ENCODE peak calls at places on chromosomes 5 and 9, in nine cellular contexts. One of them, this sample, is unnamed. For H3K4me1 and H4K20me1, the result is how much of the 10 kb centered on the place peaks cover.

GRCh38 chr5:62779010-62779422 is 200.4 kb downstream of the LRRC70 start:
- DNase-seq in HCT116: peak
- DNase-seq in keratinocyte: no peak
- DNase-seq in HepG2: peak
- DNase-seq in hepatocyte: peak
- DNase-seq in astrocyte: peak
- DNase-seq in neural progenitor cell: peak
- DNase-seq in mammary epithelial cell: peak
- DNase-seq in PC-9: peak
- DNase-seq in this sample: peak

GRCh38 chr5:103207653-103208052 is 50.9 kb upstream of the MACIR start:
- DNase-seq in PC-9: no peak
- DNase-seq in HCT116: no peak
- DNase-seq in astrocyte: peak
- DNase-seq in HepG2: no peak
- DNase-seq in mammary epithelial cell: no peak
- DNase-seq in hepatocyte: no peak
- DNase-seq in keratinocyte: no peak
- DNase-seq in neural progenitor cell: no peak
- DNase-seq in this sample: no peak

GRCh38 chr9:131503626-131504465 is 1.1 kb downstream of the POMT1 start:
- DNase-seq in mammary epithelial cell: peak
- DNase-seq in astrocyte: no peak
- DNase-seq in HepG2: peak
- DNase-seq in hepatocyte: peak
- DNase-seq in keratinocyte: no peak
- DNase-seq in neural progenitor cell: peak
- DNase-seq in PC-9: peak
- DNase-seq in HCT116: no peak
- DNase-seq in this sample: peak

GRCh38 chr5:130280528-130281217 is 376.4 kb downstream of the CHSY3 start:
- DNase-seq in neural progenitor cell: no peak
- DNase-seq in astrocyte: no peak
- DNase-seq in keratinocyte: no peak
- DNase-seq in mammary epithelial cell: no peak
- DNase-seq in hepatocyte: no peak
- DNase-seq in PC-9: no peak
- DNase-seq in HCT116: no peak
- DNase-seq in HepG2: no peak
- DNase-seq in this sample: no peak

GRCh38 chr9:84170521-84171141 is 169.9 kb downstream of the SLC28A3 start:
- DNase-seq in keratinocyte: no peak
- DNase-seq in mammary epithelial cell: peak
- DNase-seq in hepatocyte: peak
- DNase-seq in HepG2: peak
- DNase-seq in HCT116: peak
- DNase-seq in astrocyte: peak
- DNase-seq in neural progenitor cell: peak
- DNase-seq in PC-9: no peak
- DNase-seq in this sample: peak

GRCh38 chr5:153456354-153456753 is 34.1 kb upstream of the GRIA1 start:
- DNase-seq in hepatocyte: no peak
- DNase-seq in HepG2: no peak
- DNase-seq in keratinocyte: no peak
- DNase-seq in PC-9: no peak
- DNase-seq in HCT116: no peak
- DNase-seq in astrocyte: no peak
- DNase-seq in mammary epithelial cell: no peak
- DNase-seq in neural progenitor cell: no peak
- DNase-seq in this sample: peak

GRCh38 chr9:87682085-87682484 is 43.8 kb upstream of the CTSL start:
- DNase-seq in HepG2: no peak
- DNase-seq in keratinocyte: no peak
- DNase-seq in PC-9: no peak
- DNase-seq in mammary epithelial cell: no peak
- DNase-seq in neural progenitor cell: no peak
- DNase-seq in hepatocyte: peak
- DNase-seq in astrocyte: no peak
- DNase-seq in HCT116: no peak
- DNase-seq in this sample: no peak

GRCh38 chr9:72313507-72313906 is 51.5 kb downstream of the ZFAND5 start:
- DNase-seq in mammary epithelial cell: no peak
- DNase-seq in astrocyte: no peak
- DNase-seq in hepatocyte: no peak
- DNase-seq in PC-9: no peak
- DNase-seq in HepG2: no peak
- DNase-seq in neural progenitor cell: no peak
- DNase-seq in keratinocyte: no peak
- DNase-seq in HCT116: no peak
- DNase-seq in this sample: no peak

GRCh38 chr9:135612437-135612836 is 26.9 kb downstream of the GLT6D1 start:
- DNase-seq in HepG2: no peak
- DNase-seq in hepatocyte: no peak
- DNase-seq in astrocyte: no peak
- DNase-seq in HCT116: no peak
- DNase-seq in neural progenitor cell: no peak
- DNase-seq in keratinocyte: no peak
- DNase-seq in PC-9: no peak
- DNase-seq in mammary epithelial cell: no peak
- DNase-seq in this sample: no peak

GRCh38 chr5:150621301-150621700 is 19.2 kb upstream of the SYNPO start:
- DNase-seq in hepatocyte: no peak
- DNase-seq in mammary epithelial cell: no peak
- DNase-seq in HCT116: no peak
- DNase-seq in astrocyte: no peak
- DNase-seq in neural progenitor cell: no peak
- DNase-seq in PC-9: no peak
- DNase-seq in HepG2: no peak
- DNase-seq in keratinocyte: no peak
- DNase-seq in this sample: no peak

GRCh38 chr5:135246923-135247795 is 151.9 kb downstream of the MACROH2A1 start:
- DNase-seq in PC-9: peak
- DNase-seq in keratinocyte: peak
- DNase-seq in HepG2: no peak
- DNase-seq in hepatocyte: peak
- DNase-seq in neural progenitor cell: no peak
- DNase-seq in HCT116: peak
- DNase-seq in astrocyte: peak
- DNase-seq in mammary epithelial cell: peak
- DNase-seq in this sample: no peak

GRCh38 chr5:172946146-172946545 is 13.1 kb upstream of the RPL26L1 start:
- DNase-seq in HepG2: no peak
- DNase-seq in PC-9: no peak
- DNase-seq in astrocyte: no peak
- DNase-seq in neural progenitor cell: no peak
- DNase-seq in keratinocyte: no peak
- DNase-seq in hepatocyte: no peak
- DNase-seq in HCT116: no peak
- DNase-seq in mammary epithelial cell: no peak
- DNase-seq in this sample: no peak

GRCh38 chr5:154228696-154229095 is 38.2 kb downstream of the GALNT10 start:
- DNase-seq in neural progenitor cell: no peak
- DNase-seq in keratinocyte: no peak
- DNase-seq in HCT116: no peak
- DNase-seq in PC-9: no peak
- DNase-seq in hepatocyte: no peak
- DNase-seq in mammary epithelial cell: no peak
- DNase-seq in HepG2: no peak
- DNase-seq in astrocyte: no peak
- DNase-seq in this sample: no peak

GRCh38 chr5:154202379-154203260 is 12.1 kb downstream of the GALNT10 start:
- DNase-seq in neural progenitor cell: no peak
- DNase-seq in hepatocyte: no peak
- DNase-seq in HCT116: no peak
- DNase-seq in HepG2: no peak
- DNase-seq in PC-9: peak
- DNase-seq in mammary epithelial cell: no peak
- DNase-seq in astrocyte: no peak
- DNase-seq in keratinocyte: no peak
- DNase-seq in this sample: peak

GRCh38 chr5:180990889-180991257 is 2.2 kb downstream of the BTNL3 start:
- DNase-seq in keratinocyte: no peak
- DNase-seq in PC-9: no peak
- DNase-seq in HCT116: no peak
- DNase-seq in astrocyte: no peak
- DNase-seq in HepG2: no peak
- DNase-seq in neural progenitor cell: no peak
- DNase-seq in mammary epithelial cell: no peak
- DNase-seq in hepatocyte: no peak
- DNase-seq in this sample: no peak

GRCh38 chr9:34744295-34745221 is 34.6 kb upstream of the CCL21 start:
- DNase-seq in neural progenitor cell: peak
- DNase-seq in HepG2: no peak
- DNase-seq in mammary epithelial cell: peak
- DNase-seq in astrocyte: peak
- DNase-seq in HCT116: peak
- DNase-seq in hepatocyte: peak
- DNase-seq in keratinocyte: peak
- DNase-seq in PC-9: peak
- DNase-seq in this sample: no peak

GRCh38 chr5:32144637-32145207 is 29.4 kb downstream of the GOLPH3 start:
- DNase-seq in neural progenitor cell: no peak
- DNase-seq in HCT116: no peak
- DNase-seq in mammary epithelial cell: no peak
- DNase-seq in hepatocyte: no peak
- DNase-seq in HepG2: no peak
- DNase-seq in keratinocyte: no peak
- DNase-seq in astrocyte: no peak
- DNase-seq in PC-9: peak
- DNase-seq in this sample: no peak

GRCh38 chr5:32145378-32145777 is 28.7 kb downstream of the GOLPH3 start:
- DNase-seq in hepatocyte: no peak
- DNase-seq in HepG2: no peak
- DNase-seq in astrocyte: no peak
- DNase-seq in neural progenitor cell: no peak
- DNase-seq in keratinocyte: no peak
- DNase-seq in HCT116: no peak
- DNase-seq in PC-9: no peak
- DNase-seq in mammary epithelial cell: no peak
- DNase-seq in this sample: no peak

GRCh38 chr5:32151198-32151597 is 22.9 kb downstream of the GOLPH3 start:
- DNase-seq in hepatocyte: no peak
- DNase-seq in astrocyte: no peak
- DNase-seq in HepG2: no peak
- DNase-seq in HCT116: no peak
- DNase-seq in neural progenitor cell: no peak
- DNase-seq in PC-9: peak
- DNase-seq in mammary epithelial cell: no peak
- DNase-seq in keratinocyte: no peak
- DNase-seq in this sample: no peak

GRCh38 chr5:32147236-32147635 is 26.9 kb downstream of the GOLPH3 start:
- DNase-seq in hepatocyte: no peak
- DNase-seq in HepG2: no peak
- DNase-seq in keratinocyte: no peak
- DNase-seq in astrocyte: no peak
- DNase-seq in mammary epithelial cell: no peak
- DNase-seq in PC-9: peak
- DNase-seq in HCT116: no peak
- DNase-seq in neural progenitor cell: no peak
- DNase-seq in this sample: no peak

GRCh38 chr5:32147959-32148358 is 26.2 kb downstream of the GOLPH3 start:
- DNase-seq in HCT116: no peak
- DNase-seq in neural progenitor cell: no peak
- DNase-seq in mammary epithelial cell: no peak
- DNase-seq in PC-9: peak
- DNase-seq in HepG2: peak
- DNase-seq in hepatocyte: no peak
- DNase-seq in keratinocyte: no peak
- DNase-seq in astrocyte: no peak
- DNase-seq in this sample: no peak
- H3K4me1 ChIP-seq in HCT116: under half
- H3K4me1 ChIP-seq in neural progenitor cell: under half
- H3K4me1 ChIP-seq in mammary epithelial cell: under half
- H3K4me1 ChIP-seq in PC-9: under half
- H3K4me1 ChIP-seq in HepG2: half or more
- H3K4me1 ChIP-seq in hepatocyte: under half
- H3K4me1 ChIP-seq in keratinocyte: under half
- H3K4me1 ChIP-seq in astrocyte: under half
- H3K4me1 ChIP-seq in this sample: under half

DNA sequence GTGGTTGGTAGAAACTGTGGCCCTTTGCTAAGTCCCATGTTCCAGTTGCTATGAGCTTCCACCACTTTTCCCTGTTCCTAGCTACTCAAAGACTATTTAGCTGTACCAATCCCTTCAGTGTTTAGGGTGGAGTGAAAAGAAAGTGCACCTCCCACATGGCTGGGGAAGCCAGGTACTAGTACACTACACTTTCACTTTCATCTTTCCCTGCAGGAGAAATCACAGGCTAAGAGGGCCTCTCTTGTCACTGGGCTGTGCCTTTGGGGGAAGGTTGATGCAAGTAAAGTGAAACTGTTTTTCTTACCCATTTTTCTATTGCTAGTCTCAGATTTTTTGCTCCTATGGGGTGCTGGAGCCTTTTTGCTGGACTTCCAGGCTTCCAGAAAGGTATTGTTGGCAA is 33.5 kb upstream of the CKS2 start:
- DNase-seq in keratinocyte: no peak
- DNase-seq in astrocyte: peak
- DNase-seq in HCT116: no peak
- DNase-seq in PC-9: no peak
- DNase-seq in hepatocyte: no peak
- DNase-seq in HepG2: no peak
- DNase-seq in mammary epithelial cell: peak
- DNase-seq in neural progenitor cell: no peak
- DNase-seq in this sample: no peak
- H4K20me1 ChIP-seq in keratinocyte: under half
- H4K20me1 ChIP-seq in astrocyte: under half
- H4K20me1 ChIP-seq in HCT116: under half
- H4K20me1 ChIP-seq in PC-9: under half
- H4K20me1 ChIP-seq in hepatocyte: under half
- H4K20me1 ChIP-seq in HepG2: under half
- H4K20me1 ChIP-seq in mammary epithelial cell: under half
- H4K20me1 ChIP-seq in neural progenitor cell: under half
- H4K20me1 ChIP-seq in this sample: under half

GRCh38 chr5:160266752-160267345 is 37.5 kb downstream of the FABP6 start:
- DNase-seq in neural progenitor cell: no peak
- DNase-seq in hepatocyte: no peak
- DNase-seq in astrocyte: no peak
- DNase-seq in keratinocyte: no peak
- DNase-seq in HCT116: no peak
- DNase-seq in mammary epithelial cell: no peak
- DNase-seq in HepG2: peak
- DNase-seq in PC-9: no peak
- DNase-seq in this sample: peak
- H3K4me1 ChIP-seq in neural progenitor cell: half or more
- H3K4me1 ChIP-seq in hepatocyte: under half
- H3K4me1 ChIP-seq in astrocyte: under half
- H3K4me1 ChIP-seq in keratinocyte: under half
- H3K4me1 ChIP-seq in HCT116: under half
- H3K4me1 ChIP-seq in mammary epithelial cell: under half
- H3K4me1 ChIP-seq in HepG2: under half
- H3K4me1 ChIP-seq in PC-9: under half
- H3K4me1 ChIP-seq in this sample: half or more

GRCh38 chr9:117957267-117957666 is 253.1 kb downstream of the TLR4 start:
- DNase-seq in keratinocyte: no peak
- DNase-seq in hepatocyte: no peak
- DNase-seq in neural progenitor cell: no peak
- DNase-seq in astrocyte: no peak
- DNase-seq in PC-9: no peak
- DNase-seq in HCT116: no peak
- DNase-seq in HepG2: no peak
- DNase-seq in mammary epithelial cell: peak
- DNase-seq in this sample: no peak
- H4K20me1 ChIP-seq in keratinocyte: under half
- H4K20me1 ChIP-seq in hepatocyte: under half
- H4K20me1 ChIP-seq in neural progenitor cell: under half
- H4K20me1 ChIP-seq in astrocyte: under half
- H4K20me1 ChIP-seq in PC-9: under half
- H4K20me1 ChIP-seq in HCT116: under half
- H4K20me1 ChIP-seq in HepG2: under half
- H4K20me1 ChIP-seq in mammary epithelial cell: under half
- H4K20me1 ChIP-seq in this sample: under half

GRCh38 chr9:92727716-92728700 is 36.6 kb downstream of the BICD2 start:
- DNase-seq in hepatocyte: no peak
- DNase-seq in keratinocyte: no peak
- DNase-seq in PC-9: no peak
- DNase-seq in mammary epithelial cell: no peak
- DNase-seq in astrocyte: no peak
- DNase-seq in HCT116: no peak
- DNase-seq in neural progenitor cell: no peak
- DNase-seq in HepG2: no peak
- DNase-seq in this sample: no peak
- H3K4me1 ChIP-seq in hepatocyte: under half
- H3K4me1 ChIP-seq in keratinocyte: under half
- H3K4me1 ChIP-seq in PC-9: under half
- H3K4me1 ChIP-seq in mammary epithelial cell: under half
- H3K4me1 ChIP-seq in astrocyte: under half
- H3K4me1 ChIP-seq in HCT116: under half
- H3K4me1 ChIP-seq in neural progenitor cell: under half
- H3K4me1 ChIP-seq in HepG2: under half
- H3K4me1 ChIP-seq in this sample: under half

This sample was measured in GM23338.